ENCODE peak calls at places on chromosomes 5 and 9, in eight cellular contexts. One of them, this sample, is unnamed.

GRCh38 chr9:9598723-9599122 is 1014.1 kb downstream of the PTPRD start:
- DNase-seq in HAP-1: peak; percentile 43
- DNase-seq in NCI-H1694 treated with DMSO at 0.1 percent for 48 hours: no peak
- DNase-seq in KBM-7: no peak
- DNase-seq in mucosa of gallbladder: no peak
- DNase-seq in tibial artery: no peak
- DNase-seq in epithelial cell of esophagus: no peak
- DNase-seq in effector CD8-positive, alpha-beta T cell: no peak
- DNase-seq in this sample: no peak

GRCh38 chr9:110710420-110710819 is 41.8 kb downstream of the MUSK start:
- DNase-seq in HAP-1: no peak
- DNase-seq in NCI-H1694 treated with DMSO at 0.1 percent for 48 hours: no peak
- DNase-seq in KBM-7: no peak
- DNase-seq in mucosa of gallbladder: no peak
- DNase-seq in tibial artery: no peak
- DNase-seq in epithelial cell of esophagus: no peak
- DNase-seq in effector CD8-positive, alpha-beta T cell: no peak
- DNase-seq in this sample: no peak

GRCh38 chr9:36191290-36191645 is 547 bp downstream of the CLTA start:
- DNase-seq in HAP-1: no peak
- DNase-seq in NCI-H1694 treated with DMSO at 0.1 percent for 48 hours: no peak
- DNase-seq in KBM-7: peak; percentile 36
- DNase-seq in mucosa of gallbladder: peak; percentile 14
- DNase-seq in tibial artery: no peak
- DNase-seq in epithelial cell of esophagus: peak; percentile 44
- DNase-seq in effector CD8-positive, alpha-beta T cell: no peak
- DNase-seq in this sample: no peak

GRCh38 chr9:76374702-76375543 is 19.3 kb downstream of the RFK start:
- DNase-seq in HAP-1: no peak
- DNase-seq in NCI-H1694 treated with DMSO at 0.1 percent for 48 hours: no peak
- DNase-seq in KBM-7: no peak
- DNase-seq in mucosa of gallbladder: peak; percentile 93
- DNase-seq in tibial artery: no peak
- DNase-seq in epithelial cell of esophagus: peak; percentile 92
- DNase-seq in effector CD8-positive, alpha-beta T cell: no peak
- DNase-seq in this sample: peak; percentile 78

GRCh38 chr5:138438724-138439536 is at the start of gene REEP2:
- DNase-seq in HAP-1: peak; percentile 51
- DNase-seq in NCI-H1694 treated with DMSO at 0.1 percent for 48 hours: peak; percentile 20
- DNase-seq in KBM-7: peak; percentile 60
- DNase-seq in mucosa of gallbladder: no peak
- DNase-seq in tibial artery: peak; percentile 69
- DNase-seq in epithelial cell of esophagus: peak; percentile 51
- DNase-seq in effector CD8-positive, alpha-beta T cell: peak; percentile 34
- DNase-seq in this sample: peak; percentile 41

GRCh38 chr5:116144103-116144502 is 59.3 kb downstream of the COMMD10 start:
- DNase-seq in HAP-1: no peak
- DNase-seq in NCI-H1694 treated with DMSO at 0.1 percent for 48 hours: no peak
- DNase-seq in KBM-7: no peak
- DNase-seq in mucosa of gallbladder: no peak
- DNase-seq in tibial artery: no peak
- DNase-seq in epithelial cell of esophagus: peak; percentile 23
- DNase-seq in effector CD8-positive, alpha-beta T cell: no peak
- DNase-seq in this sample: no peak

GRCh38 chr5:28807230-28807629 is 1768.8 kb upstream of the CDH9 start:
- DNase-seq in HAP-1: no peak
- DNase-seq in NCI-H1694 treated with DMSO at 0.1 percent for 48 hours: no peak
- DNase-seq in KBM-7: no peak
- DNase-seq in mucosa of gallbladder: no peak
- DNase-seq in tibial artery: no peak
- DNase-seq in epithelial cell of esophagus: peak; percentile 56
- DNase-seq in effector CD8-positive, alpha-beta T cell: no peak
- DNase-seq in this sample: no peak

GRCh38 chr5:16600397-16600796 is 16.4 kb downstream of the RETREG1 start:
- DNase-seq in HAP-1: no peak
- DNase-seq in NCI-H1694 treated with DMSO at 0.1 percent for 48 hours: no peak
- DNase-seq in KBM-7: no peak
- DNase-seq in mucosa of gallbladder: peak; percentile 26
- DNase-seq in tibial artery: no peak
- DNase-seq in epithelial cell of esophagus: no peak
- DNase-seq in effector CD8-positive, alpha-beta T cell: no peak
- DNase-seq in this sample: peak; percentile 84

GRCh38 chr5:14959443-14960119 is 88.0 kb upstream of the ANKH start:
- DNase-seq in HAP-1: no peak
- DNase-seq in NCI-H1694 treated with DMSO at 0.1 percent for 48 hours: no peak
- DNase-seq in KBM-7: no peak
- DNase-seq in mucosa of gallbladder: no peak
- DNase-seq in tibial artery: no peak
- DNase-seq in epithelial cell of esophagus: peak; percentile 91
- DNase-seq in effector CD8-positive, alpha-beta T cell: no peak
- DNase-seq in this sample: no peak

GRCh38 chr9:111099199-111100005 is 61.1 kb upstream of the LPAR1 start:
- DNase-seq in HAP-1: peak; percentile 12
- DNase-seq in NCI-H1694 treated with DMSO at 0.1 percent for 48 hours: no peak
- DNase-seq in KBM-7: no peak
- DNase-seq in mucosa of gallbladder: no peak
- DNase-seq in tibial artery: no peak
- DNase-seq in epithelial cell of esophagus: no peak
- DNase-seq in effector CD8-positive, alpha-beta T cell: no peak
- DNase-seq in this sample: no peak

GRCh38 chr9:134386951-134387831 is 60.9 kb downstream of the RXRA start:
- DNase-seq in HAP-1: no peak
- DNase-seq in NCI-H1694 treated with DMSO at 0.1 percent for 48 hours: no peak
- DNase-seq in KBM-7: no peak
- DNase-seq in mucosa of gallbladder: peak; percentile 64
- DNase-seq in tibial artery: peak; percentile 86
- DNase-seq in epithelial cell of esophagus: no peak
- DNase-seq in effector CD8-positive, alpha-beta T cell: no peak
- DNase-seq in this sample: no peak

GRCh38 chr9:108707120-108707519 is 148.7 kb downstream of the ACTL7B start:
- DNase-seq in HAP-1: no peak
- DNase-seq in NCI-H1694 treated with DMSO at 0.1 percent for 48 hours: no peak
- DNase-seq in KBM-7: no peak
- DNase-seq in mucosa of gallbladder: no peak
- DNase-seq in tibial artery: no peak
- DNase-seq in epithelial cell of esophagus: no peak
- DNase-seq in effector CD8-positive, alpha-beta T cell: no peak
- DNase-seq in this sample: no peak

GRCh38 chr5:143586781-143587362 is 183.4 kb upstream of the NR3C1 start:
- DNase-seq in HAP-1: no peak
- DNase-seq in NCI-H1694 treated with DMSO at 0.1 percent for 48 hours: no peak
- DNase-seq in KBM-7: no peak
- DNase-seq in mucosa of gallbladder: no peak
- DNase-seq in tibial artery: no peak
- DNase-seq in epithelial cell of esophagus: no peak
- DNase-seq in effector CD8-positive, alpha-beta T cell: no peak
- DNase-seq in this sample: no peak

GRCh38 chr5:128706269-128706668 is 168.2 kb upstream of the FBN2 start:
- DNase-seq in HAP-1: no peak
- DNase-seq in NCI-H1694 treated with DMSO at 0.1 percent for 48 hours: no peak
- DNase-seq in KBM-7: no peak
- DNase-seq in mucosa of gallbladder: no peak
- DNase-seq in tibial artery: no peak
- DNase-seq in epithelial cell of esophagus: peak; percentile 91
- DNase-seq in effector CD8-positive, alpha-beta T cell: no peak
- DNase-seq in this sample: no peak

GRCh38 chr9:87115790-87116189 is 168.5 kb upstream of the GAS1 start:
- DNase-seq in HAP-1: no peak
- DNase-seq in NCI-H1694 treated with DMSO at 0.1 percent for 48 hours: no peak
- DNase-seq in KBM-7: no peak
- DNase-seq in mucosa of gallbladder: no peak
- DNase-seq in tibial artery: no peak
- DNase-seq in epithelial cell of esophagus: no peak
- DNase-seq in effector CD8-positive, alpha-beta T cell: no peak
- DNase-seq in this sample: no peak

GRCh38 chr5:180331647-180331950 is 21.5 kb downstream of the GFPT2 start:
- DNase-seq in HAP-1: no peak
- DNase-seq in NCI-H1694 treated with DMSO at 0.1 percent for 48 hours: no peak
- DNase-seq in KBM-7: no peak
- DNase-seq in mucosa of gallbladder: no peak
- DNase-seq in tibial artery: no peak
- DNase-seq in epithelial cell of esophagus: no peak
- DNase-seq in effector CD8-positive, alpha-beta T cell: no peak
- DNase-seq in this sample: no peak

GRCh38 chr9:38022995-38023394 is 46.0 kb downstream of the SHB start:
- DNase-seq in HAP-1: no peak
- DNase-seq in NCI-H1694 treated with DMSO at 0.1 percent for 48 hours: no peak
- DNase-seq in KBM-7: no peak
- DNase-seq in mucosa of gallbladder: peak; percentile 48
- DNase-seq in tibial artery: no peak
- DNase-seq in epithelial cell of esophagus: peak; percentile 80
- DNase-seq in effector CD8-positive, alpha-beta T cell: no peak
- DNase-seq in this sample: no peak

GRCh38 chr9:88532320-88532719 is 2.7 kb upstream of the NXNL2 start:
- DNase-seq in HAP-1: peak; percentile 40
- DNase-seq in NCI-H1694 treated with DMSO at 0.1 percent for 48 hours: no peak
- DNase-seq in KBM-7: peak; percentile 91
- DNase-seq in mucosa of gallbladder: no peak
- DNase-seq in tibial artery: no peak
- DNase-seq in epithelial cell of esophagus: peak; percentile 64
- DNase-seq in effector CD8-positive, alpha-beta T cell: no peak
- DNase-seq in this sample: no peak

GRCh38 chr9:4490705-4491620 is 695 bp downstream of the SLC1A1 start:
- DNase-seq in HAP-1: no peak
- DNase-seq in NCI-H1694 treated with DMSO at 0.1 percent for 48 hours: no peak
- DNase-seq in KBM-7: no peak
- DNase-seq in mucosa of gallbladder: no peak
- DNase-seq in tibial artery: no peak
- DNase-seq in epithelial cell of esophagus: no peak
- DNase-seq in effector CD8-positive, alpha-beta T cell: no peak
- DNase-seq in this sample: peak; percentile 15

GRCh38 chr5:153516503-153516902 is 26.0 kb downstream of the GRIA1 start:
- DNase-seq in HAP-1: no peak
- DNase-seq in NCI-H1694 treated with DMSO at 0.1 percent for 48 hours: no peak
- DNase-seq in KBM-7: no peak
- DNase-seq in mucosa of gallbladder: no peak
- DNase-seq in tibial artery: no peak
- DNase-seq in epithelial cell of esophagus: no peak
- DNase-seq in effector CD8-positive, alpha-beta T cell: no peak
- DNase-seq in this sample: no peak

This sample was measured in heart right ventricle.